ENCODE peak calls at places on chromosomes 13 and 19, in five cellular contexts. R is K562, X is H1, L is HepG2, B is GM12878. Z is an unnamed sample.
A peak's percentile ranks its signal among the peaks of the same experiment; 100 is the strongest.

GRCh38 chr13:100751826-100752225 is 77.2 kb upstream of the TMTC4 start:
- DNase-seq in X (no peak), L (peak; percentile 6), B (no peak), R (no peak), Z (no peak)

GRCh38 chr19:13055213-13056051 is 47.2 kb downstream of the LYL1 start:
- DNase-seq in R (no peak), L (no peak), X (no peak), B (no peak), Z (peak; percentile 61)

GRCh38 chr13:23630349-23631093 is 60.3 kb downstream of the TNFRSF19 start:
- DNase-seq in B (no peak), X (no peak), L (peak; percentile 86), R (no peak), Z (no peak)

GRCh38 chr13:80199067-80199466 is 141.9 kb downstream of the SPRY2 start:
- DNase-seq in R (no peak), L (no peak), X (no peak), B (no peak), Z (no peak)

GRCh38 chr19:35123573-35123972 is 8.0 kb downstream of the FXYD3 start:
- DNase-seq in B (no peak), R (no peak), X (no peak), L (no peak), Z (no peak)

GRCh38 chr13:106034201-106034600 is 501.3 kb downstream of the EFNB2 start:
- DNase-seq in R (no peak), L (no peak), X (no peak), B (no peak), Z (no peak)

GRCh38 chr13:36151591-36151990 is 20.4 kb upstream of the DCLK1 start:
- DNase-seq in X (no peak), R (no peak), B (no peak), L (no peak), Z (no peak)

GRCh38 chr13:29106651-29107050 is 286.5 kb downstream of the MTUS2 start:
- DNase-seq in R (no peak), X (no peak), L (no peak), B (no peak), Z (no peak)

GRCh38 chr13:112213467-112214245 is 146.7 kb downstream of the SOX1 start:
- DNase-seq in X (no peak), B (no peak), R (no peak), L (peak; percentile 28), Z (no peak)

GRCh38 chr19:28836366-28836765 is 376.6 kb downstream of the UQCRFS1 start:
- DNase-seq in L (no peak), X (no peak), R (no peak), B (no peak), Z (no peak)

GRCh38 chr13:86020350-86021002 is 221.3 kb upstream of the SLITRK6 start:
- DNase-seq in X (no peak), B (no peak), L (no peak), R (no peak), Z (no peak)

GRCh38 chr13:41563501-41564001 is 106.2 kb downstream of the RGCC start:
- DNase-seq in R (no peak), B (no peak), X (no peak), L (peak; percentile 57), Z (no peak)

GRCh38 chr13:44903596-44903995 is 85.7 kb downstream of the NUFIP1 start:
- DNase-seq in L (no peak), X (no peak), B (no peak), R (no peak), Z (no peak)

GRCh38 chr19:852136-853013 is at the start of gene ELANE:
- DNase-seq in X (no peak), L (no peak), B (no peak), R (no peak), Z (peak; percentile 10)

GRCh38 chr19:52689804-52690394 is 44.9 kb downstream of the ZNF611 start:
- DNase-seq in X (no peak), R (peak; percentile 43), B (no peak), L (no peak), Z (peak; percentile 62)

GRCh38 chr13:43751624-43752023 is 35.1 kb downstream of the ENOX1 start:
- DNase-seq in R (no peak), X (no peak), L (no peak), B (no peak), Z (no peak)

GRCh38 chr13:38361551-38362262 is 12.1 kb downstream of the UFM1 start:
- DNase-seq in B (no peak), L (no peak), R (no peak), X (no peak), Z (no peak)

GRCh38 chr13:30038884-30039283 is 188.5 kb upstream of the UBL3 start:
- DNase-seq in R (no peak), B (no peak), L (no peak), X (no peak), Z (no peak)

DNA sequence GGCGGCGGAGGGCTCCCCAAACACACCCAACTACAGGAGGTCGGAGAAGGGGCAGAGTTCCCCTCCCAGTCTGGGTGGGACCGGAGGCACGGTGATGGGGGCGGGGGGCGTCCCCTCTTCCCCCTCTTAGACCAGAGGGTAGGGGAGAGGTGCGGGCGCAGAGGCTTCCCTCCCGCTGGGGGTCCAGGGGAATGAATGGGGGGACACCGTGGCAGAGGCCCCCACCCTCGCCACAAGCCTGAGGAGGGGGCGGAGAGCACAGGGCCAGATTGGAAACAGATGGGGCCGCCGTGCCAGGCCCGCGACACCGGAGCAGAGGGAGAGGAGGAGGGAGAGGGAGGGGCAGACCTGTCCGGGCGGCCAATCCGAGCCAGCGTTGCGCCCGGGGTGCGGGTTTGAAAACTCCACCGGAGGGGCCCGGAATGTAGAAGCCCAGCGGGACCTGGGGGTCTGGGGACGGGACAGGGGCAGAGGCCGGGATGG is 47.0 kb downstream of the PTPRS start:
- DNase-seq in X (no peak), L (no peak), R (peak; percentile 38), B (no peak), Z (peak; percentile 73)
- TF ChIP-seq ATF2 in X (no peak), L (no peak), R (no peak), B (no peak), Z (no peak)

GRCh38 chr19:16078759-16079707 is 2.7 kb downstream of the TPM4 start:
- DNase-seq in L (peak; percentile 79), R (peak; percentile 53), B (peak; percentile 94), X (no peak), Z (no peak)
- TF ChIP-seq ATF2 in L (no peak), R (no peak), B (peak; percentile 56), X (peak; percentile 28), Z (no peak)

DNA sequence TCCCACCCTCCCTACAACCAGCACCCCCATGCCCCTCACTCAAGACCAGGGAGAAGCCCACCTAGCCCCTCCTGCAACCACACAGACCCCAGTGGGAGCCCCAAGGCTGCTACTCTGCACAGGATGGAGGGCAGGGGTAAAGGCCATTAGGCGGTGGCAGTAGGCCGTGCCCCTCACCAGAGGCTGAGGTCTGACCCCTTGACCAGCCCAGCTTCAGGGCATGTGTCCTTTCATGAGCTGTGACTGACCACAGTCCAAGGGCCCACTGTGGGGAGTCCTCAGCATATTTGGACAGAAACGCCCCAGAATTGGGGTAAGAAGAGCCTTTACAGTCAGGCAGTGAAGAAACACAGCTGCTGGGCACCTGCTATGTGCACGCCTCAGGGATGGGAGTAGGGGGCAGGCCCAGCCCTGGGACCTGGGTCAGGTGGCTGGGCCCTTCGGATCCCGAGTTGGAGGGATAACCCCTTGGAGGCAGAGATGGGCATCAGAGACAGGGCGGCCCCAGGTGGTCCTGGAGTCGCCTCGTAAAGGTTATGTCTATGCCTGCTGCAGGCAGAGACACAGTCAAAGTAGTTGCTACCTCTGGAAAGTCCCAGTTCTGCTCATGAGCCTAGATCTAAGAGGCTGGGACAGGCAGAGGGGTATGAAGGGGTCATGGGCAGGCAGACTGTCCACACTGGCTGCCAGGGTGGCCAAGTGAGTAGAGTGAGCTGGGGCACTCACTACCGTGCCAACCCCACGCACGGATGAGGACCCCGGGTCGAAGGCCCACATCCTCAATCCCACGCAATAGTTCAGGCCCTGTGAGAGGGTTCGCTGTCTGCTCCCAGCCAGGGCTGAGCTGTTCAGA is 1.5 kb upstream of the RPS5 start:
- DNase-seq in X (no peak), L (no peak), B (no peak), R (no peak), Z (no peak)
- TF ChIP-seq ATF2 in X (no peak), L (no peak), B (no peak), R (no peak), Z (no peak)

GRCh38 chr13:98468352-98468751 is 108.6 kb downstream of the STK24 start:
- DNase-seq in X (no peak), B (no peak), R (no peak), L (no peak), Z (no peak)

GRCh38 chr13:98467263-98467985 is 109.5 kb downstream of the STK24 start:
- DNase-seq in R (no peak), X (no peak), L (no peak), B (no peak), Z (no peak)

GRCh38 chr13:98462946-98463345 is 114.0 kb downstream of the STK24 start:
- DNase-seq in R (no peak), B (no peak), L (no peak), X (no peak), Z (no peak)

GRCh38 chr13:98468929-98469328 is 108.0 kb downstream of the STK24 start:
- DNase-seq in X (no peak), L (no peak), B (no peak), R (no peak), Z (no peak)

DNA sequence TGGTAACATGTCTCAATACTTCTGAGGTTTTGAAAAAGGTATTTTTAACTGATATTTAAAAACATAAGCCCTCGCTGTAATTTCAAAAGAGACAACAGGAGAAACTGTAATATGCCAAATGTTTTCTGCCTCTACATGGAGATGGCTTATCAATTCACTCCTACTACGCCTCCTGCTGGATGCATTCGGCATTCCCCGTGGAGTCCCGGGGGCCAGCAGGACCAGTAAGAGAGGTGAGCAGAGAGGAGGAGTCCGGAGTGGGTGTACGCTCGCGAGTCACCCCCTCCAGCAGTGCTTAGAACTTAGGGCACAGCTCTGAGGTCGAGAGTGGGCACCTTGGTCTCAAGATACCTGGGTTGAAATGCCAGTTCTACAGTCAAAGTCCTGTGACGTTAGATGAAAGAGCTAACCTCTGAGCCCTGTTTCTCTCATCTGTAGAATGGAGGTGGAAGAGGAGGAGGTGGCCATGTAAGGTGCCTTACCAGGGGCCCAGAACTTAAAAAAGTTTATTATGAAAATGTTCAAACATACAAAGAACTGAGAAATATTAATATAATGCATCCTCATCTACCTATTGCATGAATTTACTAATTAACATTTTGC is 110.2 kb downstream of the STK24 start:
- DNase-seq in B (no peak), R (peak; percentile 58), X (no peak), L (peak; percentile 43), Z (peak; percentile 87)
- TF ChIP-seq ATF2 in B (no peak), R (no peak), X (no peak), L (no peak), Z (no peak)

GRCh38 chr19:47613165-47614146 is 4.5 kb downstream of the BICRA start:
- DNase-seq in L (no peak), B (no peak), R (no peak), X (no peak), Z (peak; percentile 80)
- TF ChIP-seq ATF2 in L (no peak), B (no peak), R (no peak), X (no peak), Z (no peak)